ENCODE peak calls at places on chromosomes 4 and X, in five cellular contexts. R, D, M, H and Z are unnamed samples.

GRCh38 chrX:45769919-45770582 is 569.4 kb upstream of the DIPK2B start:
- DNase-seq in R (peak; percentile 89), D (no peak), M (peak; percentile 86), H (peak; percentile 93), Z (peak; percentile 26)

GRCh38 chrX:2552621-2553297 is 52.0 kb upstream of the DHRSX start:
- DNase-seq in R (peak; percentile 79), D (no peak), M (peak; percentile 8), H (no peak), Z (no peak)

GRCh38 chr4:5511791-5512190 is 196.6 kb downstream of the EVC2 start:
- DNase-seq in R (peak; percentile 70), D (no peak), M (peak; percentile 43), H (peak; percentile 42), Z (no peak)

GRCh38 chrX:150897371-150898319 is 823 bp downstream of the CD99L2 start:
- DNase-seq in R (peak; percentile 43), D (peak; percentile 51), M (peak; percentile 27), H (peak; percentile 6), Z (peak; percentile 46)

GRCh38 chr4:925771-926500 is 6.2 kb downstream of the GAK start:
- DNase-seq in R (no peak), D (no peak), M (no peak), H (no peak), Z (no peak)

GRCh38 chrX:103431316-103431715 is 55.0 kb downstream of the BEX3 start:
- DNase-seq in R (peak; percentile 44), D (no peak), M (peak; percentile 28), H (peak; percentile 50), Z (no peak)

GRCh38 chr4:104571341-104571740 is 76.6 kb upstream of the CXXC4 start:
- DNase-seq in R (no peak), D (peak; percentile 90), M (peak; percentile 18), H (peak; percentile 12), Z (peak; percentile 35)

GRCh38 chrX:148298737-148299136 is 201.7 kb upstream of the AFF2 start:
- DNase-seq in R (peak; percentile 76), D (no peak), M (peak; percentile 59), H (peak; percentile 58), Z (no peak)

DNA sequence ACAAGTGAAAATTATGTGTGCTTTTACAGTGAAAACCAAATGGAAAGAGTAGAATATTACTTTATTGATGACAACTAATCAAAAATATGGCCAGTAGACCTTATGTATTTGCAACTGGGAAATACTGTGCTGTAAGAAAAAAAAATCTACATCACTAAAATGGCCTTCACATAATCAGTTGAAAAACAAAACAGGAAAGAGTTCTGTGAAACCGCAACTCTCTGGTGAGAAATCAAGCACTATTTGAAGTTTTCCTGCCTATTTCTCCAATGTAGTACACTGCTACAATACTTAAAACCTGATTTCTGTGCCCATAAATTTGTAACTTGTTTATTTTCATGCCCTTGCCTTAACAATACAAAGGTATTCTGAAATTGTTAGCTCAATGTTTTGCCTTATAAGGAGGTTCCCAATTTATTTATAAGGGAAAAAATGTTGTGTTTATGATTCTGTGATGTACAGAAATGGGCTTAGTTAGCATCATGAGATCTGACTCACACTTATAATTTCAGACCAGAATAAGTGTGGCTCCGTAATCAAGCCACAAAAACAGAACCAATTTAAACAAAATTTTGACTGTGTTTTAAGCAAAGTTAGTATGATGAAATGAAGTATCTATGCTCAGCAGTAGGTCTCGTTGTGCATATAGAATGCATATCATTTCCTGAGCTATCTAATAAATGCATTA is 147.1 kb downstream of the FAT4 start:
- DNase-seq in R (no peak), D (no peak), M (no peak), H (no peak), Z (no peak)
- H3K4me2 ChIP-seq in R (no peak overlapping the region), D (no peak overlapping the region), M (no peak overlapping the region), H (no peak overlapping the region), Z (no peak overlapping the region)

DNA sequence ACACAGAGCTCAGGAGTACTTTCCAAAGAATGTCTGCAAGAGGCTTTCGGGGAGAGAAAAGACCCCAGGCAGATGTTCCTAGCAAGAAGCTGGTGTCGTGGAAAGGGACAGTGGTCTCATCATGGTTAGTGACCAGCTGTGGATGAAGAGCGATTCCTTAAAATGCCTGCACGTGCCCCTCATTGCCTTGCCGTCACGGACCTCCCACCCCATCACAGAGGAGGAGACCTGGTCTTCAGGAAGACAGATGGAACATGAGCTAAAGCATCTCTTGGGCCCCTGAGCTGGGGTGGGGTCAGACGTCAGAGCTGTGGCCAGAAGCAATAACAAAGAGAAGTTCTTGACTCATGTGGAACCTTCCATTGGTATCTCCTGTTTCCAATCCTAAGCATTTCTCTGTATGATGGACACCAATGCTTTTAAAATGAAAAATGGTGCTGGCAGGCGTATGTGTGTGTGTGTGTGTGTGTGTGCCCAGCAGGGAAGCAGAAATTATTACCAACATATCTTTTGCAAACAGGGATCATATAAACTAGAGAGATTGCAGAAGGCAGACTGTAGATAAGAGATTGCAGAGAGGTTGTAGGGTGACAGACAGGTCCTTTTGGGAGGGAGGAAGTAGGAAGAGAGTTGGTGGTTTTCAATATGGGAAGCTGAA is 25.2 kb upstream of the ASMTL start:
- DNase-seq in R (no peak), D (no peak), M (no peak), H (no peak), Z (no peak)
- H3K4me2 ChIP-seq in R (no peak overlapping the region), D (no peak overlapping the region), M (no peak overlapping the region), H (no peak overlapping the region), Z (no peak overlapping the region)

GRCh38 chrX:71637848-71638247 is 19.5 kb upstream of the CXCR3 start:
- DNase-seq in R (peak; percentile 68), D (no peak), M (no peak), H (peak; percentile 23), Z (no peak)
- H3K4me2 ChIP-seq in R (peak overlapping the region; percentile 78), D (no peak overlapping the region), M (no peak overlapping the region), H (peak overlapping the region; percentile 73), Z (no peak overlapping the region)

DNA sequence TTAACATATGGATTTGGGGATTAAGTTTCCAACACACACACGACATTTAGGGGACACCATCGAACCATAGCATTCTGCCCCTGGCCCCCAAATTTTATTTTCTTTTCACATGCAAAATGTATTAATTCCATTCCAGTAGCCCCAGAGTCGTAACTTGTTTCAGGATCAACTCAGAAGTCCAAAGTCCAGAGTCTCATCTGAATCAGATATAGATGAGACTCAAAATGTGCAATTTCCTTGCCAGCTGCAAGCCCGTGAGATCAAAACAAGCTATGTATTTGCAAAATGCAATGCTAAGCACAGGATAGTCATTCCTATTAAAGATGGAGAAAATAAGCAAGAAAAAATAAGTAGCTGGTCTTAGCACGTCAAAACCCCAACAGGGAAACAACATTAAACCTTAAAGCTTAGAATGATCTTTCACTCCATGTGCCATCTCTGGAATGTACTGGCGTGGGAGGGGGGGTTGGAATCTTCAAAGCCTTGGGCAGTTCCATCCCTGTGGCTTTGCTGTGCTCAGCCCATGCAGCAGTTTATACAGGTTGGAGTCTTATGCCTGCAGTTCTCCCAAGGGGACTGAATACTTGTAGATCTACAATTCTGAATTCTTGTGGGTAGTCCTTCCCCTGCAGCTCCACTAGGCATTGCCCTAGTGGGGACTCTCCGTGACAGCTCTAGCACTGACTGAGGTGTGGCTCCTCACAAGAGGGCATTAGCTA is 47.7 kb upstream of the SYTL5 start:
- DNase-seq in R (peak; percentile 9), D (peak; percentile 32), M (no peak), H (peak; percentile 25), Z (no peak)
- H3K4me2 ChIP-seq in R (no peak overlapping the region), D (no peak overlapping the region), M (no peak overlapping the region), H (no peak overlapping the region), Z (no peak overlapping the region)

GRCh38 chr4:8891255-8891645 is 19.6 kb upstream of the HMX1 start:
- DNase-seq in R (no peak), D (peak; percentile 52), M (no peak), H (no peak), Z (peak; percentile 13)
- H3K4me2 ChIP-seq in R (no peak overlapping the region), D (no peak overlapping the region), M (no peak overlapping the region), H (no peak overlapping the region), Z (no peak overlapping the region)

DNA sequence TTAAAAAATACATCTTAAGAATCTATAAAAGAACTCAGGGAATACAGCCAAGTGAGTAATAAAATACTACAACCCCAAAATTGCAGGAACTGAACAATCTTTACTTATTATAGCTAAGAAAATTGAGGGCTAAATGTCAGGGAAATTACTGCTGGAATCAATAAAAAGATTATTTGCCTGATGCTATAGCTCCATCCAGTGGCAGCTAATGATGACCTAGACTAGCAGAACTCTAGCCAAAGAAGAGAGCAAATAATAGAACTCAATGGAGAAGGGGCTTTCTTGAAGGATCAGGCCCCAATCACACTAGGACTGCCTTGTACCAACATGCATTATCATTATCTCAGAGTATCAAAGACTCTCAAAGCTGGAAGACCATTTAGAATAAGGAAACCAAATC is 85.0 kb upstream of the FAM241A start:
- DNase-seq in R (peak; percentile 68), D (peak; percentile 68), M (no peak), H (no peak), Z (peak; percentile 52)
- H3K4me2 ChIP-seq in R (no peak overlapping the region), D (no peak overlapping the region), M (no peak overlapping the region), H (no peak overlapping the region), Z (no peak overlapping the region)

GRCh38 chrX:19679787-19680186 is 164.5 kb upstream of the MAP3K15 start:
- DNase-seq in R (no peak), D (no peak), M (no peak), H (no peak), Z (no peak)

GRCh38 chrX:19674041-19674769 is 158.9 kb upstream of the MAP3K15 start:
- DNase-seq in R (no peak), D (no peak), M (no peak), H (no peak), Z (no peak)

GRCh38 chrX:19678941-19679340 is 163.6 kb upstream of the MAP3K15 start:
- DNase-seq in R (no peak), D (no peak), M (peak; percentile 72), H (no peak), Z (no peak)

GRCh38 chrX:19680580-19680979 is 165.3 kb upstream of the MAP3K15 start:
- DNase-seq in R (no peak), D (no peak), M (no peak), H (no peak), Z (no peak)

DNA sequence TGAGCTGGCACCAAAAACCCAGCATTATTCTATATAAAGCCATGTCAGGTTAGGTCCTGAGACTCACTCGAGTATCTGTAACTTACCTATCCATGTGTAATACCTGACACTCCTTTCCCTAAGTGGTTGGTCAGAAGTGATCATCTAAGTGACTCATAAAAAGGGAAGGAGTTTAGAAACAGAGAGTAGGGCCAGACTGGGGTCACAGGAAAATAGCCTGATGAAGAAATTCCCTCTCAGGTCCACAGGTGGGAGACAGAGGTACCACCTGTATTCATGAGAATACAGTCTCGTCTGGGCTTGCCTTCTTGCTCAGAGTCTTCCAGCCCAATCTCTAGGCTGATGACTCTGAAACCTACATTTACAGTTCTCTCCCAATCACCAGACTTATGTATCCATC is 161.8 kb upstream of the MAP3K15 start:
- DNase-seq in R (no peak), D (no peak), M (peak; percentile 94), H (no peak), Z (no peak)
- H3K4me2 ChIP-seq in R (no peak overlapping the region), D (no peak overlapping the region), M (peak overlapping the region; percentile 13), H (no peak overlapping the region), Z (no peak overlapping the region)

DNA sequence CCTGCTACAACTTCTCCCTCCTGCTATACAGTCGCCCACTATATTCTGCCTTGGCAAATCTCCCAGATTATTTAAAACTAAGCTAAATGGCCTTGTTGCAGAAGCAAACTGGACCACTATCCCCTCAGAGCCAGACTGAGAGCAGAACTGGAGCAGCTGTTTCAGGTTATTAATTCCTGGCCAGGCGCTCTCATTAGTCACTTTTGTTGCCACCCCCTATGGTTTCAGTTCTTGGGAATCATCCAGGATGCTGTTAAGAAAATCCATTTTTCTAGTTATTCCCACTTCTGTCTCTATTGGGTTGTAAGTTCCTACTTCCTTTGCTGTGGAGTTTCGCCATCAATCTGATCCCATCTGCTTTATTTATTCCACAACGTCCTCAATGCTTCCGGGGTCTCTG is 30.1 kb downstream of the ADGRA3 start:
- DNase-seq in R (peak; percentile 84), D (no peak), M (peak; percentile 46), H (peak; percentile 88), Z (no peak)
- H3K4me2 ChIP-seq in R (peak overlapping the region; percentile 34), D (no peak overlapping the region), M (peak overlapping the region; percentile 19), H (peak overlapping the region; percentile 72), Z (no peak overlapping the region)